ENCODE peak calls at places on chromosomes 1 and 21, in eight cellular contexts. Z is pancreas; M is heart right ventricle; J is EH; D is M059J; A is GM12892; P is cerebellum; E is stimulated activated CD4-positive, alpha-beta T cell treated with anti-CD3 and anti-CD28 coated beads, Interleukin-2, amount 100 ng/mL, for 24 hours. F is an unnamed sample.

GRCh38 chr1:110188116-110188618 is 21.9 kb upstream of the KCNC4 start:
- DNase-seq in Z (no peak), M (no peak), J (peak; percentile 83), D (peak; percentile 84), A (no peak), P (peak; percentile 63), E (no peak), F (no peak)

GRCh38 chr1:1165900-1166421 is 7.7 kb upstream of the TTLL10 start:
- DNase-seq in Z (no peak), M (no peak), J (no peak), D (no peak), A (no peak), P (no peak), E (no peak), F (peak; percentile 50)

GRCh38 chr1:221912230-221912629 is 170.3 kb upstream of the DUSP10 start:
- DNase-seq in Z (no peak), M (no peak), J (no peak), D (no peak), A (no peak), P (no peak), E (peak; percentile 40), F (no peak)

GRCh38 chr1:41582351-41582750 is 97.9 kb upstream of the EDN2 start:
- DNase-seq in Z (no peak), M (no peak), J (no peak), D (no peak), A (no peak), P (no peak), E (no peak), F (no peak)

GRCh38 chr1:13699510-13699909 is 478 bp upstream of the PRDM2 start:
- DNase-seq in Z (no peak), M (no peak), J (no peak), D (peak; percentile 24), A (no peak), P (peak; percentile 15), E (no peak), F (no peak)

GRCh38 chr1:84181350-84182005 is 37.4 kb downstream of the PRKACB start:
- DNase-seq in Z (no peak), M (no peak), J (no peak), D (no peak), A (no peak), P (no peak), E (no peak), F (no peak)

GRCh38 chr21:34704119-34704518 is 35.3 kb downstream of the CLIC6 start:
- DNase-seq in Z (no peak), M (no peak), J (peak; percentile 96), D (peak; percentile 30), A (no peak), P (no peak), E (no peak), F (no peak)

GRCh38 chr1:24236170-24237045 is 49.3 kb upstream of the IFNLR1 start:
- DNase-seq in Z (no peak), M (no peak), J (peak; percentile 33), D (peak; percentile 84), A (peak; percentile 61), P (no peak), E (peak; percentile 42), F (peak; percentile 18)

GRCh38 chr1:15838721-15839120 is 8.8 kb upstream of the SPEN start:
- DNase-seq in Z (no peak), M (no peak), J (no peak), D (no peak), A (no peak), P (no peak), E (no peak), F (no peak)

GRCh38 chr1:103788377-103788776 is 38.7 kb downstream of the AMY1C start:
- DNase-seq in Z (no peak), M (no peak), J (peak; percentile 2), D (peak; percentile 1), A (no peak), P (no peak), E (no peak), F (no peak)

GRCh38 chr1:178172939-178173338 is 79.0 kb downstream of the RASAL2 start:
- DNase-seq in Z (no peak), M (no peak), J (peak; percentile 24), D (peak; percentile 91), A (no peak), P (no peak), E (no peak), F (peak; percentile 35)

GRCh38 chr1:234544094-234544579 is 65.2 kb upstream of the TARBP1 start:
- DNase-seq in Z (peak; percentile 63), M (peak; percentile 49), J (peak; percentile 96), D (peak; percentile 88), A (no peak), P (peak; percentile 60), E (peak; percentile 43), F (peak; percentile 68)

GRCh38 chr1:205449750-205450443 is 5.9 kb downstream of the BLACAT1 start:
- DNase-seq in Z (peak; percentile 43), M (no peak), J (peak; percentile 54), D (peak; percentile 86), A (no peak), P (no peak), E (peak; percentile 34), F (peak; percentile 91)

GRCh38 chr1:245754463-245754961 is 599.7 kb downstream of the KIF26B start:
- DNase-seq in Z (no peak), M (no peak), J (peak; percentile 55), D (peak; percentile 29), A (no peak), P (no peak), E (no peak), F (no peak)

GRCh38 chr1:198729195-198729863 is 90.5 kb downstream of the PTPRC start:
- DNase-seq in Z (peak; percentile 59), M (no peak), J (no peak), D (no peak), A (no peak), P (no peak), E (no peak), F (no peak)

GRCh38 chr1:233905416-233906051 is 1.1 kb downstream of the SLC35F3 start:
- DNase-seq in Z (no peak), M (no peak), J (no peak), D (no peak), A (no peak), P (peak; percentile 8), E (no peak), F (no peak)

GRCh38 chr1:55061000-55061705 is 21.8 kb downstream of the PCSK9 start:
- DNase-seq in Z (no peak), M (no peak), J (no peak), D (no peak), A (no peak), P (no peak), E (no peak), F (no peak)

GRCh38 chr1:11648732-11649158 is 5.5 kb downstream of the FBXO2 start:
- DNase-seq in Z (no peak), M (no peak), J (peak; percentile 16), D (peak; percentile 20), A (no peak), P (no peak), E (peak; percentile 48), F (no peak)

GRCh38 chr1:39839651-39840050 is 43.7 kb downstream of the TRIT1 start:
- DNase-seq in Z (no peak), M (no peak), J (no peak), D (no peak), A (no peak), P (no peak), E (no peak), F (no peak)

GRCh38 chr21:41758550-41758949 is 8.3 kb downstream of the RIPK4 start:
- DNase-seq in Z (no peak), M (no peak), J (peak; percentile 35), D (peak; percentile 100), A (no peak), P (no peak), E (no peak), F (no peak)

GRCh38 chr1:228004331-228004871 is 2.4 kb upstream of the WNT3A start:
- DNase-seq in Z (no peak), M (peak; percentile 8), J (peak; percentile 46), D (peak; percentile 46), A (no peak), P (no peak), E (peak; percentile 16), F (no peak)

GRCh38 chr1:200267937-200268336 is 141.9 kb downstream of the ZNF281 start:
- DNase-seq in Z (no peak), M (no peak), J (no peak), D (no peak), A (no peak), P (no peak), E (no peak), F (no peak)

GRCh38 chr1:203695116-203695515 is 68.5 kb downstream of the ATP2B4 start:
- DNase-seq in Z (no peak), M (no peak), J (no peak), D (no peak), A (no peak), P (peak; percentile 29), E (no peak), F (no peak)

GRCh38 chr1:184972281-184973055 is 1.8 kb downstream of the NIBAN1 start:
- DNase-seq in Z (no peak), M (no peak), J (peak; percentile 70), D (peak; percentile 73), A (no peak), P (no peak), E (no peak), F (peak; percentile 54)

GRCh38 chr1:72498393-72498792 is 216.1 kb upstream of the NEGR1 start:
- DNase-seq in Z (no peak), M (no peak), J (no peak), D (no peak), A (no peak), P (no peak), E (no peak), F (no peak)

GRCh38 chr1:50527249-50527986 is 104.2 kb upstream of the DMRTA2 start:
- DNase-seq in Z (no peak), M (no peak), J (no peak), D (no peak), A (no peak), P (no peak), E (no peak), F (peak; percentile 33)